ENCODE peak calls at places on chromosome 13, in nine cellular contexts. U is heart right ventricle, R is H54, E is hepatocyte, Y is NCI-H2171 treated with DMSO at 0.1 percent for 48 hours, P is right cardiac atrium, Z is stomach, Q is GM23338, L is IMR-90. X is an unnamed sample.

GRCh38 chr13:27200413-27201066 is 28.9 kb upstream of the USP12 start:
- DNase-seq in P (no peak), Y (no peak), R (no peak), Z (no peak), U (no peak), E (no peak), Q (no peak), L (no peak), X (no peak)

GRCh38 chr13:83423361-83423760 is 458.9 kb downstream of the SLITRK1 start:
- DNase-seq in R (no peak), P (no peak), U (no peak), Z (no peak), L (no peak), Y (no peak), E (no peak), Q (no peak), X (no peak)

GRCh38 chr13:48492123-48493075 is 40.5 kb downstream of the RCBTB2 start:
- DNase-seq in Z (peak; percentile 52), Y (no peak), Q (no peak), L (peak; percentile 18), R (no peak), P (peak; percentile 94), U (peak; percentile 88), E (peak; percentile 27), X (peak; percentile 67)

GRCh38 chr13:46039421-46040036 is 13.0 kb downstream of the ZC3H13 start:
- DNase-seq in E (no peak), L (peak; percentile 83), Q (no peak), P (no peak), Y (no peak), Z (no peak), R (no peak), U (no peak), X (no peak)

GRCh38 chr13:31174018-31174417 is 12.3 kb upstream of the HSPH1 start:
- DNase-seq in Y (no peak), Q (no peak), E (no peak), Z (no peak), R (no peak), U (no peak), P (no peak), L (peak; percentile 77), X (no peak)

GRCh38 chr13:27851481-27851880 is 59.2 kb downstream of the GSX1 start:
- DNase-seq in Z (no peak), Y (no peak), E (no peak), U (no peak), Q (no peak), R (no peak), P (no peak), L (no peak), X (no peak)

GRCh38 chr13:110236831-110237261 is 70.1 kb downstream of the COL4A1 start:
- DNase-seq in U (peak; percentile 66), Q (no peak), R (no peak), P (peak; percentile 89), Z (no peak), L (no peak), Y (no peak), E (no peak), X (no peak)

GRCh38 chr13:30745917-30746686 is 10.8 kb downstream of the ALOX5AP start:
- DNase-seq in U (no peak), L (no peak), R (no peak), Z (no peak), Y (no peak), Q (no peak), P (no peak), E (peak; percentile 24), X (peak; percentile 57)

GRCh38 chr13:112821340-112822055 is 131.7 kb downstream of the ATP11A start:
- DNase-seq in Q (no peak), E (no peak), Y (no peak), R (no peak), U (no peak), P (no peak), Z (peak; percentile 8), L (peak; percentile 9), X (no peak)

GRCh38 chr13:110984392-110984791 is 69.5 kb upstream of the ANKRD10 start:
- DNase-seq in Y (no peak), P (no peak), Z (no peak), U (no peak), Q (no peak), L (peak; percentile 48), E (no peak), R (no peak), X (no peak)

GRCh38 chr13:33910267-33910666 is 92.3 kb downstream of the RFC3 start:
- DNase-seq in U (no peak), Y (no peak), R (no peak), L (no peak), E (no peak), Z (no peak), Q (no peak), P (no peak), X (no peak)

GRCh38 chr13:50650936-50651638 is 192.4 kb downstream of the DLEU7 start:
- DNase-seq in Q (no peak), U (no peak), L (peak; percentile 46), P (no peak), E (peak; percentile 14), Y (no peak), R (no peak), Z (no peak), X (no peak)

GRCh38 chr13:27960362-27961226 is 8.5 kb downstream of the CDX2 start:
- DNase-seq in Y (no peak), U (peak; percentile 11), R (peak; percentile 36), Z (peak; percentile 81), Q (peak; percentile 92), L (no peak), E (peak; percentile 88), P (peak; percentile 69), X (peak; percentile 87)

GRCh38 chr13:77565635-77566034 is 30.1 kb downstream of the SCEL start:
- DNase-seq in R (no peak), L (peak; percentile 9), E (peak; percentile 33), P (no peak), Y (peak; percentile 75), Z (no peak), U (no peak), Q (peak; percentile 65), X (no peak)

GRCh38 chr13:94239135-94239534 is 240.3 kb downstream of the DCT start:
- DNase-seq in R (peak; percentile 12), Y (no peak), U (no peak), L (peak; percentile 87), Q (no peak), E (no peak), Z (no peak), P (no peak), X (no peak)

GRCh38 chr13:109110159-109110558 is 480.7 kb downstream of the MYO16 start:
- DNase-seq in U (no peak), Y (no peak), E (no peak), L (no peak), R (no peak), P (no peak), Q (no peak), Z (no peak), X (no peak)

GRCh38 chr13:46403851-46404731 is 17.0 kb upstream of the RUBCNL start:
- DNase-seq in U (no peak), L (no peak), Y (no peak), E (no peak), R (no peak), P (no peak), Z (no peak), Q (no peak), X (no peak)

GRCh38 chr13:113968463-113969310 is 5.2 kb downstream of the C13orf46 start:
- DNase-seq in Y (no peak), Z (no peak), L (no peak), E (no peak), Q (no peak), U (no peak), R (no peak), P (peak; percentile 51), X (no peak)

GRCh38 chr13:76293346-76293745 is 592.9 kb downstream of the KCTD12 start:
- DNase-seq in U (no peak), Z (no peak), E (no peak), P (no peak), Q (no peak), Y (no peak), R (no peak), L (peak; percentile 75), X (no peak)

GRCh38 chr13:67230774-67231480 is 791 bp upstream of the PCDH9 start:
- DNase-seq in Y (peak; percentile 86), U (peak; percentile 53), E (peak; percentile 82), Z (peak; percentile 67), Q (peak; percentile 72), L (peak; percentile 64), R (peak; percentile 30), P (peak; percentile 84), X (peak; percentile 55)

GRCh38 chr13:77215543-77215942 is 111.4 kb downstream of the MYCBP2 start:
- DNase-seq in L (no peak), P (no peak), Q (no peak), U (no peak), E (no peak), Z (no peak), R (no peak), Y (no peak), X (no peak)

GRCh38 chr13:79491715-79492114 is 10.8 kb downstream of the NDFIP2 start:
- DNase-seq in Z (no peak), E (no peak), Q (no peak), L (peak; percentile 71), U (no peak), R (no peak), P (no peak), Y (no peak), X (no peak)

GRCh38 chr13:20188649-20189553 is 3.8 kb downstream of the GJB2 start:
- DNase-seq in L (no peak), Q (peak; percentile 77), Y (no peak), U (no peak), E (no peak), P (no peak), R (no peak), Z (no peak), X (peak; percentile 55)

GRCh38 chr13:77061362-77061761 is 34.4 kb upstream of the FBXL3 start:
- DNase-seq in P (no peak), U (no peak), Z (no peak), R (no peak), Q (no peak), L (no peak), E (no peak), Y (no peak), X (no peak)

GRCh38 chr13:112833551-112834257 is 135.3 kb upstream of the MCF2L start:
- DNase-seq in R (no peak), E (no peak), L (no peak), Y (no peak), P (no peak), U (no peak), Z (no peak), Q (no peak), X (no peak)